ENCODE peak calls at places on chromosomes 6 and 20, in five cellular contexts. Z is upper lobe of left lung, O is GM12878, E is K562, R is HepG2. I is an unnamed sample.

GRCh38 chr6:132751828-132752227 is 5.9 kb downstream of the VNN2 start:
- ATAC-seq in Z (no peak), O (peak), E (peak), R (no peak), I (no peak)

GRCh38 chr20:48052492-48052870 is 267.2 kb upstream of the SULF2 start:
- ATAC-seq in Z (no peak), O (no peak), E (no peak), R (no peak), I (no peak)

GRCh38 chr6:156942266-156942665 is 165.1 kb downstream of the ARID1B start:
- ATAC-seq in Z (no peak), O (peak), E (peak), R (peak), I (no peak)

GRCh38 chr6:87199787-87200186 is 44.4 kb downstream of the ZNF292 start:
- ATAC-seq in Z (no peak), O (peak), E (no peak), R (no peak), I (no peak)

GRCh38 chr6:157381631-157382621 is 936 bp downstream of the ZDHHC14 start:
- ATAC-seq in Z (peak), O (no peak), E (peak), R (no peak), I (no peak)

GRCh38 chr6:20302702-20303251 is 90.5 kb upstream of the MBOAT1 start:
- ATAC-seq in Z (no peak), O (no peak), E (peak), R (no peak), I (no peak)

GRCh38 chr20:774680-775057 is 6.4 kb upstream of the SLC52A3 start:
- ATAC-seq in Z (no peak), O (no peak), E (no peak), R (no peak), I (no peak)

GRCh38 chr20:34947336-34947735 is 8.3 kb downstream of the GSS start:
- ATAC-seq in Z (no peak), O (no peak), E (no peak), R (no peak), I (no peak)

GRCh38 chr20:3156811-3157619 is 2.6 kb downstream of the FASTKD5 start:
- ATAC-seq in Z (no peak), O (peak), E (peak), R (no peak), I (no peak)

GRCh38 chr6:166502453-166502852 is 84.0 kb downstream of the RAMACL start:
- ATAC-seq in Z (no peak), O (no peak), E (no peak), R (no peak), I (no peak)

GRCh38 chr6:159807150-159807859 is 7.2 kb downstream of the PNLDC1 start:
- ATAC-seq in Z (no peak), O (no peak), E (no peak), R (peak), I (no peak)

GRCh38 chr20:48283470-48284110 is 498.3 kb upstream of the SULF2 start:
- ATAC-seq in Z (peak), O (no peak), E (no peak), R (peak), I (peak)

GRCh38 chr20:22789661-22790060 is 205.3 kb upstream of the FOXA2 start:
- ATAC-seq in Z (peak), O (no peak), E (no peak), R (no peak), I (peak)

GRCh38 chr6:29734046-29735018 is 11.1 kb downstream of the HLA-F start:
- ATAC-seq in Z (no peak), O (peak), E (no peak), R (no peak), I (no peak)

GRCh38 chr6:7271205-7271534 is 41.8 kb downstream of the SSR1 start:
- ATAC-seq in Z (no peak), O (no peak), E (no peak), R (no peak), I (no peak)

GRCh38 chr20:653590-654426 is 808 bp upstream of the SRXN1 start:
- ATAC-seq in Z (no peak), O (no peak), E (no peak), R (peak), I (no peak)

GRCh38 chr6:10383312-10384063 is 31.4 kb downstream of the TFAP2A start:
- ATAC-seq in Z (peak), O (peak), E (peak), R (peak), I (peak)

GRCh38 chr20:63787302-63787701 is 43.8 kb downstream of the ZBTB46 start:
- ATAC-seq in Z (no peak), O (no peak), E (no peak), R (no peak), I (no peak)

GRCh38 chr6:169189227-169189626 is 64.4 kb downstream of the THBS2 start:
- ATAC-seq in Z (no peak), O (no peak), E (no peak), R (no peak), I (no peak)

GRCh38 chr6:111347589-111347988 is 135.4 kb downstream of the REV3L start:
- ATAC-seq in Z (no peak), O (no peak), E (no peak), R (peak), I (no peak)

GRCh38 chr20:57527728-57528127 is 2.8 kb upstream of the CTCFL start:
- ATAC-seq in Z (no peak), O (no peak), E (no peak), R (no peak), I (no peak)

GRCh38 chr20:56343861-56344381 is 14.9 kb upstream of the FAM210B start:
- ATAC-seq in Z (peak), O (peak), E (peak), R (peak), I (no peak)

GRCh38 chr6:72650081-72650745 is 28.3 kb downstream of the KCNQ5 start:
- ATAC-seq in Z (no peak), O (no peak), E (no peak), R (no peak), I (no peak)

GRCh38 chr6:102581378-102582124 is 1188.0 kb downstream of the GRIK2 start:
- ATAC-seq in Z (no peak), O (no peak), E (no peak), R (no peak), I (no peak)

GRCh38 chr6:36119927-36120477 is 10.3 kb upstream of the MAPK13 start:
- ATAC-seq in Z (no peak), O (no peak), E (no peak), R (no peak), I (no peak)

GRCh38 chr20:23889775-23890187 is 10.2 kb upstream of the CST5 start:
- ATAC-seq in Z (peak), O (peak), E (peak), R (peak), I (peak)

GRCh38 chr20:37299718-37300529 is 10.5 kb downstream of the MANBAL start:
- ATAC-seq in Z (no peak), O (no peak), E (peak), R (peak), I (no peak)

GRCh38 chr6:158772172-158772571 is 47.0 kb downstream of the EZR start:
- ATAC-seq in Z (no peak), O (no peak), E (no peak), R (no peak), I (no peak)

GRCh38 chr6:17225767-17226166 is 55.4 kb upstream of the RBM24 start:
- ATAC-seq in Z (no peak), O (no peak), E (no peak), R (no peak), I (no peak)

GRCh38 chr20:11585752-11586352 is 331.8 kb upstream of the BTBD3 start:
- ATAC-seq in Z (no peak), O (peak), E (no peak), R (peak), I (no peak)

GRCh38 chr6:144197919-144198318 is 47.6 kb downstream of the STX11 start:
- ATAC-seq in Z (no peak), O (no peak), E (no peak), R (no peak), I (no peak)

GRCh38 chr6:147958683-147959082 is 384.0 kb upstream of the SASH1 start:
- ATAC-seq in Z (peak), O (no peak), E (no peak), R (no peak), I (no peak)

GRCh38 chr6:43086022-43086658 is 10.0 kb downstream of the PTK7 start:
- ATAC-seq in Z (no peak), O (peak), E (no peak), R (no peak), I (no peak)

GRCh38 chr6:46287043-46287442 is 116.3 kb upstream of the ENPP5 start:
- ATAC-seq in Z (no peak), O (no peak), E (no peak), R (no peak), I (no peak)

DNA sequence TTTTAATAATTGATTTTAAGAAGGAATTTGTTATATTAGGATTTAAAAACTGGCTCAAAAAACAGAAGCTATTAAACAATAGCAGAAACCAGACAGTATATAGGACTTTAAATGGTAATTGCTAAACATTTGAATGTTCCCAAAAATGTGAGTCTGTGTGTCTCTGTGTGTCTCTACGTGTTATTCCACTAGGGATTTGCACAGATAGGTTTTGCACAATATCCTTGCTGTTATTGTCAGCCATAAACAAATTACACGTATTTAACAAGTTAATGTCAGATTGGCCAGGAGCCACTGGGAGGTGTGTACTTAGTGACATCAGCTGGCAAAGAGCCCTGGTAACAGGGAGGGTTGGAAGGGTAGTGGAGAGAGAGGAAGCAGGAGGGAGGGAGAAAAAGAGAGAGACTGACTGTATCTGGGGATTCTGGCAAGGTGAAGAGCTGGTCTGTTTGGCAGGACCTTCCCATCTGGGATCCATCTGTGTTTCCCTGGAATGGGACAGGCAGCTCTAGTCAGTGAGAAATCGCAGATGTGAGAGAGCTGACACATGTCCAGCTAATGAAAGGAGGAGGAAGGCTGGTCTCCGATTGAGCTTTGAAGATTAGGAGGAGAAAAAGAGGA is 72.2 kb downstream of the CBFA2T2 start:
- ATAC-seq in Z (peak), O (no peak), E (peak), R (peak), I (peak)
- TF ChIP-seq EP300 in Z (no peak), O (no peak), E (no peak), R (no peak), I (no peak)

GRCh38 chr6:41791984-41792383 is 4.5 kb downstream of the TOMM6 start:
- ATAC-seq in Z (no peak), O (no peak), E (no peak), R (no peak), I (no peak)
- TF ChIP-seq POLR2A in Z (no peak), O (peak), E (peak), R (peak), I (no peak)

DNA sequence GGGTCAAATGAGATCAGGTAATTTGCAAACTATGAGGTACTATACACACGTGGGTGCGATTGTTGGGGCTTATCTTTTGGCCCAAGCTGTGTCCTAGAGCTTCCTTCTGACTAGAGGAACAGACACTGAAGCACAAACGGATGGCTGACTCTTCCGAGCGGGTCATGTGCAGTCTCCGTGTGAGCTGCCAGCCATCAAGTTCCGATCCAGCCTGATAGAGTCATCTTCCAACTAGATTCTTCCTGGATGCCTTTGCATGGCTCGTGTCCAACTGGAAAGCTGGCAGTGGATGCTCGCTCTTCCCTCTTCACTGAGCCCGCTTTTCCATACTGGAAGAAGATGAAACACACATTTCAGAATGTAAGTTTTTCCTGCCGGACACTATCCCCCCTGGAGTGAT is 148.1 kb downstream of the SCML4 start:
- ATAC-seq in Z (peak), O (no peak), E (no peak), R (no peak), I (no peak)
- TF ChIP-seq POLR2AphosphoS5 in Z (no peak), O (no peak), E (no peak), R (no peak), I (no peak)

DNA sequence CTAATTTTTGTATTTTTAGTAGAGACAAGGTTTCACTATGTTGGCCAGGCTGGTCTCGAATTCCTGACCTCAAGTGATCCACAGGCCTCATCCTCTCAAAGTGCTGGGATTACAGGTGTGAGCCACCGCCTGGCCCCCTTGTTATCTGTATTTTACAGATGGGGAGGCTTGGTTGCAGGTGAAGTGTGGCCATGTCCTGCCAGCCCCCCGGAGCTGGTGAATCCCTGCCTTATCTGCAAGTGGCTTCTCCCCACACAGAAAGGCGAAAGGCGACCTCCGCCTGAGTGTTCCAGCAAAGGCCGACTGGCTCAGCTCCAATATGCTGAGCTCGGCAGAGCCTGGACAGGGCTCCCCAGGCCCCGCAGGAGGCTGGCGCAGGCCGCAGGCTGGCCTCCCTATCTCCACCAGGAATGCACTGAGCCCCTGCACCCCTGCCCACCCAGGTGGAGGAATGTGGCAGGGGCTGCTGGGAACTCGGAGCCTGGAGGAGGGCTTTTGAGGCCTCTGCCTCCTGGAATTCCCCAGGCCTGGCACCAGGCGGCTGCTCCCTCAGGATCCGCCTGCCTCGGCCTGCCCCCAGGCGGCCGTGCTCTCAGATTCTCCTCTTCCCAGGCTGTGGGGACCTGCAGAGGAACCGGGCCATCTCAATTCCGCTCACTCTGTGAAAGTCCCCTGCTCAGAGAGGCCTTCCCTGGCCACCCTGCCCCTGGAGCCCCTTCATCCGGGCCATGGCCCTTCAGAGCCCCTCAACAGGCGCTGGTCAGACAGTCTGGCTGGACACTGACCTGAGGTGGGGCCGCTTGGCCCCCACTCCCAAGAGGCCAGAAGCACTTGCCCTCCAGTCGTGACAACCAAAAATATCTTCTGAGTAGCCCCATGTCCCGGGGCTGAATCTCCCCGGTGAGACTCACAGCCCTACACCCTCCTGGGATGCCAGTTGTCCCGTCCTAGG is 9.3 kb upstream of the LAMA5 start:
- ATAC-seq in Z (peak), O (no peak), E (peak), R (peak), I (peak)
- TF ChIP-seq EP300 in Z (no peak), O (no peak), E (no peak), R (no peak), I (no peak)

GRCh38 chr6:15539722-15540270 is 123.0 kb downstream of the DTNBP1 start:
- ATAC-seq in Z (peak), O (no peak), E (no peak), R (no peak), I (no peak)
- TF ChIP-seq POLR2A in Z (no peak), O (no peak), E (no peak), R (no peak), I (no peak)

GRCh38 chr6:108254436-108255410 is 6.1 kb downstream of the SNX3 start:
- ATAC-seq in Z (peak), O (no peak), E (no peak), R (no peak), I (peak)

GRCh38 chr6:108260809-108261569 is at the start of gene SNX3:
- ATAC-seq in Z (peak), O (peak), E (peak), R (peak), I (peak)

GRCh38 chr6:108263371-108263770 is 2.5 kb upstream of the SNX3 start:
- ATAC-seq in Z (no peak), O (no peak), E (no peak), R (no peak), I (no peak)

GRCh38 chr6:108260126-108260808 is 573 bp downstream of the SNX3 start:
- ATAC-seq in Z (peak), O (peak), E (peak), R (peak), I (peak)
- TF ChIP-seq POLR2AphosphoS5 in Z (no peak), O (no peak), E (peak), R (no peak), I (peak)